ENCODE peak calls at places on chromosomes 11 and 22, in eight cellular contexts. C is heart left ventricle; W is effector CD8-positive, alpha-beta T cell; N is T follicular helper cell; F is HuH-7.5; S is PC-3; P is AG10803; T is Ammon's horn. B is an unnamed sample.

GRCh38 chr11:60873533-60873932 is 6.2 kb downstream of the ZP1 start:
- DNase-seq in N (no peak), F (no peak), C (no peak), W (no peak), T (no peak), P (no peak), S (no peak), B (no peak)

GRCh38 chr11:28529540-28530410 is 421.6 kb downstream of the METTL15 start:
- DNase-seq in S (peak; percentile 83), T (no peak), P (peak; percentile 70), C (no peak), W (no peak), F (peak; percentile 29), N (no peak), B (peak; percentile 46)

GRCh38 chr11:117876049-117876340 is 463 bp downstream of the FXYD6 start:
- DNase-seq in W (no peak), C (no peak), P (no peak), T (no peak), F (no peak), S (no peak), N (no peak), B (no peak)

GRCh38 chr11:130849215-130849568 is 67.1 kb downstream of the SNX19 start:
- DNase-seq in S (peak; percentile 83), C (no peak), N (no peak), W (no peak), P (peak; percentile 97), T (no peak), F (no peak), B (no peak)

GRCh38 chr11:128523616-128524015 is 63.7 kb downstream of the ETS1 start:
- DNase-seq in T (no peak), F (no peak), C (no peak), N (no peak), P (peak; percentile 95), W (no peak), S (peak; percentile 44), B (no peak)

GRCh38 chr11:9214765-9215164 is 50.4 kb downstream of the DENND5A start:
- DNase-seq in T (no peak), P (peak; percentile 34), N (no peak), W (no peak), F (no peak), S (peak; percentile 4), C (no peak), B (no peak)

GRCh38 chr11:85299247-85299646 is 327.9 kb downstream of the DLG2 start:
- DNase-seq in S (peak; percentile 30), C (no peak), N (no peak), F (no peak), P (peak; percentile 20), T (no peak), W (no peak), B (no peak)

GRCh38 chr11:92286718-92287117 is 62.1 kb downstream of the FAT3 start:
- DNase-seq in T (no peak), F (no peak), C (no peak), S (no peak), N (no peak), P (no peak), W (no peak), B (no peak)

GRCh38 chr11:8683115-8683807 is 669 bp downstream of the RPL27A start:
- DNase-seq in P (no peak), C (no peak), W (no peak), S (no peak), F (no peak), N (no peak), T (no peak), B (no peak)

GRCh38 chr22:31753005-31753633 is 700 bp upstream of the DEPDC5 start:
- DNase-seq in S (peak; percentile 5), W (no peak), N (no peak), C (peak; percentile 37), P (no peak), F (peak; percentile 61), T (peak; percentile 34), B (peak; percentile 74)

GRCh38 chr11:28168718-28169117 is 60.5 kb downstream of the METTL15 start:
- DNase-seq in F (peak; percentile 16), N (no peak), S (no peak), P (no peak), W (no peak), C (no peak), T (no peak), B (no peak)

GRCh38 chr22:39738746-39739145 is 154.8 kb downstream of the ENTHD1 start:
- DNase-seq in T (no peak), S (peak; percentile 4), W (no peak), F (no peak), C (no peak), P (peak; percentile 52), N (no peak), B (no peak)

GRCh38 chr22:48167238-48167637 is 1404.8 kb downstream of the TBC1D22A start:
- DNase-seq in S (no peak), N (no peak), F (no peak), W (no peak), P (no peak), C (no peak), T (no peak), B (no peak)